ENCODE peak calls at places on chromosomes 1 and 21, in five cellular contexts. One of them, this sample, is unnamed. For H3K4me1, the result is how much of the 10 kb centered on the place peaks cover.

GRCh38 chr1:1610796-1611597 is 4.3 kb upstream of the MIB2 start:
- DNase-seq in sigmoid colon: no peak
- DNase-seq in stomach: no peak
- DNase-seq in colonic mucosa: peak
- DNase-seq in foreskin keratinocyte: no peak
- DNase-seq in this sample: peak

GRCh38 chr1:42335809-42336518 is 929 bp upstream of the FOXJ3 start:
- DNase-seq in colonic mucosa: no peak
- DNase-seq in foreskin keratinocyte: peak
- DNase-seq in stomach: peak
- DNase-seq in sigmoid colon: no peak
- DNase-seq in this sample: peak

GRCh38 chr1:201326710-201327109 is 43.4 kb downstream of the PKP1 start:
- DNase-seq in sigmoid colon: no peak
- DNase-seq in colonic mucosa: no peak
- DNase-seq in foreskin keratinocyte: no peak
- DNase-seq in stomach: no peak
- DNase-seq in this sample: no peak

GRCh38 chr1:31529999-31530705 is 46.2 kb upstream of the TINAGL1 start:
- DNase-seq in sigmoid colon: no peak
- DNase-seq in stomach: no peak
- DNase-seq in colonic mucosa: no peak
- DNase-seq in foreskin keratinocyte: no peak
- DNase-seq in this sample: no peak

GRCh38 chr1:10867914-10868598 is 71.6 kb upstream of the CASZ1 start:
- DNase-seq in colonic mucosa: no peak
- DNase-seq in stomach: no peak
- DNase-seq in foreskin keratinocyte: no peak
- DNase-seq in sigmoid colon: no peak
- DNase-seq in this sample: no peak

GRCh38 chr1:231885209-231885854 is 258.7 kb downstream of the DISC1 start:
- DNase-seq in stomach: no peak
- DNase-seq in sigmoid colon: no peak
- DNase-seq in colonic mucosa: no peak
- DNase-seq in foreskin keratinocyte: no peak
- DNase-seq in this sample: no peak

GRCh38 chr1:241180569-241180968 is 176.4 kb downstream of the RGS7 start:
- DNase-seq in stomach: no peak
- DNase-seq in foreskin keratinocyte: no peak
- DNase-seq in sigmoid colon: no peak
- DNase-seq in colonic mucosa: no peak
- DNase-seq in this sample: no peak

GRCh38 chr21:32532636-32533035 is 52.7 kb downstream of the TCP10L start:
- DNase-seq in foreskin keratinocyte: no peak
- DNase-seq in colonic mucosa: no peak
- DNase-seq in stomach: no peak
- DNase-seq in sigmoid colon: no peak
- DNase-seq in this sample: no peak

GRCh38 chr1:3744646-3745045 is 7.6 kb upstream of the CCDC27 start:
- DNase-seq in foreskin keratinocyte: no peak
- DNase-seq in stomach: no peak
- DNase-seq in sigmoid colon: no peak
- DNase-seq in colonic mucosa: no peak
- DNase-seq in this sample: no peak

GRCh38 chr21:17786219-17787181 is 32.7 kb downstream of the C21orf91 start:
- DNase-seq in sigmoid colon: no peak
- DNase-seq in colonic mucosa: no peak
- DNase-seq in stomach: no peak
- DNase-seq in foreskin keratinocyte: no peak
- DNase-seq in this sample: no peak
- H3K4me1 ChIP-seq in sigmoid colon: under half
- H3K4me1 ChIP-seq in colonic mucosa: under half
- H3K4me1 ChIP-seq in stomach: under half
- H3K4me1 ChIP-seq in foreskin keratinocyte: under half
- H3K4me1 ChIP-seq in this sample: under half

GRCh38 chr1:59041878-59042277 is 255.0 kb upstream of the FGGY start:
- DNase-seq in foreskin keratinocyte: no peak
- DNase-seq in colonic mucosa: no peak
- DNase-seq in stomach: no peak
- DNase-seq in sigmoid colon: no peak
- DNase-seq in this sample: peak
- TF ChIP-seq CTCF in foreskin keratinocyte: peak
- TF ChIP-seq CTCF in colonic mucosa: no peak
- TF ChIP-seq CTCF in stomach: no peak
- TF ChIP-seq CTCF in sigmoid colon: no peak
- TF ChIP-seq CTCF in this sample: no peak

GRCh38 chr1:211895126-211895759 is 64.7 kb upstream of the LPGAT1 start:
- DNase-seq in stomach: peak
- DNase-seq in colonic mucosa: no peak
- DNase-seq in sigmoid colon: no peak
- DNase-seq in foreskin keratinocyte: no peak
- DNase-seq in this sample: peak
- H3K4me1 ChIP-seq in stomach: under half
- H3K4me1 ChIP-seq in colonic mucosa: under half
- H3K4me1 ChIP-seq in sigmoid colon: under half
- H3K4me1 ChIP-seq in foreskin keratinocyte: under half
- H3K4me1 ChIP-seq in this sample: under half

GRCh38 chr1:159752135-159752580 is 28.6 kb upstream of the DUSP23 start:
- DNase-seq in stomach: no peak
- DNase-seq in foreskin keratinocyte: no peak
- DNase-seq in sigmoid colon: peak
- DNase-seq in colonic mucosa: peak
- DNase-seq in this sample: peak

GRCh38 chr1:159756397-159756796 is 24.4 kb upstream of the DUSP23 start:
- DNase-seq in stomach: no peak
- DNase-seq in colonic mucosa: no peak
- DNase-seq in foreskin keratinocyte: no peak
- DNase-seq in sigmoid colon: no peak
- DNase-seq in this sample: peak

GRCh38 chr1:159753386-159753785 is 27.4 kb upstream of the DUSP23 start:
- DNase-seq in sigmoid colon: no peak
- DNase-seq in stomach: no peak
- DNase-seq in foreskin keratinocyte: no peak
- DNase-seq in colonic mucosa: peak
- DNase-seq in this sample: peak

GRCh38 chr1:159751022-159751421 is 29.7 kb upstream of the DUSP23 start:
- DNase-seq in foreskin keratinocyte: no peak
- DNase-seq in sigmoid colon: no peak
- DNase-seq in colonic mucosa: no peak
- DNase-seq in stomach: no peak
- DNase-seq in this sample: no peak

DNA sequence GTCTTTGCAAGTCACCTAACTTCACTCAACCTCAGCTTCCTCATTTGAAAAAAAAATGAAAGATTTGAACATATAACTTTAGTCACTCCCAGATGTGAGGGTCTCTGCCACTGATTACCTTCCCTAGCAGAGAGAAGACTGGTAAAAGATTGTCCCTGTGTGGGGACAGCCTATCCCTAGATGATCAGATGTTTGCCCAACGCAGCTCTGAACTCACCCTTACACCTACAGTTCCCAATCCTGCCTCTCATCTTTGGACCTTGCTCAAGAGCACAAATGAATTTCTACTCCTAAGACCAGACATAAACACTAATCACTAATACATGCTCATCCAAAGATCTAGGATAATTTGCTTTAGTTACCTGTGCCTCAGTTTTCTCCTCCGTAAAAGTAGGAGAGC is 25.2 kb upstream of the DUSP23 start:
- DNase-seq in stomach: no peak
- DNase-seq in sigmoid colon: no peak
- DNase-seq in foreskin keratinocyte: no peak
- DNase-seq in colonic mucosa: no peak
- DNase-seq in this sample: no peak
- TF ChIP-seq CTCF in stomach: no peak
- TF ChIP-seq CTCF in sigmoid colon: no peak
- TF ChIP-seq CTCF in foreskin keratinocyte: no peak
- TF ChIP-seq CTCF in colonic mucosa: no peak
- TF ChIP-seq CTCF in this sample: no peak

GRCh38 chr1:191709215-191709614 is 449.0 kb upstream of the RGS18 start:
- DNase-seq in stomach: no peak
- DNase-seq in sigmoid colon: no peak
- DNase-seq in colonic mucosa: no peak
- DNase-seq in foreskin keratinocyte: no peak
- DNase-seq in this sample: no peak

GRCh38 chr1:191711961-191712360 is 446.3 kb upstream of the RGS18 start:
- DNase-seq in sigmoid colon: no peak
- DNase-seq in foreskin keratinocyte: no peak
- DNase-seq in colonic mucosa: no peak
- DNase-seq in stomach: no peak
- DNase-seq in this sample: no peak

GRCh38 chr1:191714810-191715209 is 443.5 kb upstream of the RGS18 start:
- DNase-seq in sigmoid colon: no peak
- DNase-seq in foreskin keratinocyte: no peak
- DNase-seq in colonic mucosa: no peak
- DNase-seq in stomach: no peak
- DNase-seq in this sample: no peak
- H3K4me1 ChIP-seq in sigmoid colon: under half
- H3K4me1 ChIP-seq in foreskin keratinocyte: under half
- H3K4me1 ChIP-seq in colonic mucosa: under half
- H3K4me1 ChIP-seq in stomach: under half
- H3K4me1 ChIP-seq in this sample: under half

GRCh38 chr1:117312453-117313138 is 54.7 kb upstream of the MAN1A2 start:
- DNase-seq in colonic mucosa: no peak
- DNase-seq in stomach: no peak
- DNase-seq in sigmoid colon: no peak
- DNase-seq in foreskin keratinocyte: peak
- DNase-seq in this sample: peak
- TF ChIP-seq CTCF in colonic mucosa: peak
- TF ChIP-seq CTCF in stomach: peak
- TF ChIP-seq CTCF in sigmoid colon: no peak
- TF ChIP-seq CTCF in foreskin keratinocyte: peak
- TF ChIP-seq CTCF in this sample: peak

GRCh38 chr1:207031016-207031415 is 1.5 kb downstream of the C1orf116 start:
- DNase-seq in sigmoid colon: no peak
- DNase-seq in foreskin keratinocyte: no peak
- DNase-seq in colonic mucosa: no peak
- DNase-seq in stomach: no peak
- DNase-seq in this sample: no peak

GRCh38 chr1:207028884-207029283 is 3.7 kb downstream of the C1orf116 start:
- DNase-seq in stomach: peak
- DNase-seq in colonic mucosa: peak
- DNase-seq in foreskin keratinocyte: no peak
- DNase-seq in sigmoid colon: no peak
- DNase-seq in this sample: no peak

GRCh38 chr1:207031632-207032258 is 811 bp downstream of the C1orf116 start:
- DNase-seq in stomach: peak
- DNase-seq in colonic mucosa: peak
- DNase-seq in foreskin keratinocyte: peak
- DNase-seq in sigmoid colon: no peak
- DNase-seq in this sample: peak

GRCh38 chr1:207030522-207031009 is 2.0 kb downstream of the C1orf116 start:
- DNase-seq in stomach: no peak
- DNase-seq in colonic mucosa: no peak
- DNase-seq in foreskin keratinocyte: no peak
- DNase-seq in sigmoid colon: no peak
- DNase-seq in this sample: no peak

DNA sequence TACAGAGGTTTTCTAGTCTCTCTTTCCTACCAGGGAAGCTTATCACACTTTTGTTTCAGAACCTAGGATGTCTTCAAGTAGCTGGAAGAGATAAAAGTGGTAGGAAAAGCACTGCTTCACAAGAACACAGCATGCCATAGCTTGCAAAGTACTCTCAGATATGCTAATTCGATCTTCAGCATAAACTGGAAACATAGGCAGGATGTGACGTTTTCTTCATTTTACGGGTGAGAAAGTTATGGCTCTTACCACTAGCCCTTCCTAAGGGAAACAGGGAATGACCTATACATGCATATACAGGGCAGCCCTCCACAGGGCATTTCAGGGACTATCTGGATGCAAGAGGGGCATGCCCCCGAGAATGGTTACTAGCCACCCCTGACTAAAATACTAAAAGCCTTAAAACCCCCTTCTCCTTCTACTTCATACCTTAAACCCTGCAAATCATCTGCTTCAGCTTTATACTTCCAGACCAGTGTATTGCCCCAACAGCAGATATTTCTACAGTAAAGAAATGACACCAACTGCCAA is 2.5 kb downstream of the C1orf116 start:
- DNase-seq in stomach: no peak
- DNase-seq in sigmoid colon: no peak
- DNase-seq in colonic mucosa: no peak
- DNase-seq in foreskin keratinocyte: peak
- DNase-seq in this sample: no peak
- H3K4me1 ChIP-seq in stomach: under half
- H3K4me1 ChIP-seq in sigmoid colon: under half
- H3K4me1 ChIP-seq in colonic mucosa: under half
- H3K4me1 ChIP-seq in foreskin keratinocyte: half or more
- H3K4me1 ChIP-seq in this sample: half or more

DNA sequence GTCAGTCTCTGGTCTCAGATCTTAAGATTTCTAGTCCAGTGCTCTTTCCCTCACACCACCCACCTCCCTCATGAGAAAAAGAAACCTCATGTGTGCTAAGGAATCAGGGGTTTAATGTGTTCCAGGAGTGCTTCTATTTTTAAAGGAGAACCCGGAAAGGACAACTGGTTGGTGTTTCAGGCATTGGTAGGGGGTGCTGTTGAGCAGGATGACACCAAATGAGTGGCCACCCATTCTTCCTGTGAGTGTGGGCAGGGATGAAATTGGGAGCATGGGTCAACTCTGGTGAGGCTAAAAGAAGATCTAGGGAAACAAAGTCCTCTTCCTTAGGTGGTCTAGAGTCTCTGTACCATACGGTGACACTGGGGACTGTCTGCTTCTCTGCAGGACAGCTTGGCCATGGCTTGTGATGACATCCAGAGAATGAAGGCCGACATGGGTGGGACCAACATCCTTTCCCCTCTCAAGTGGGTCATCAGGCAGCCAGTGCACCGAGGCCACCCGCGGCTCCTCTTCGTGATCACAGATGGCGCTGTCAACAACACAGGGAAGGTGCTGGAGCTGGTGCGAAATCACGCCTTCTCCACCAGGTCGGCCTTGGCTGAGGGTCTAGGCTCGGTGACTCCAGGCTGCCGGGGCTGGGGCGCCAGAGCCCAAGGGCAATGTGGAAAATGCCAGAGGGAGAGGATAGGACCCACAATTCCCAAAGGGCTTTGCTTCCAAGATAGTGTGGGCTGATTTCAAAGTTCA is 39.3 kb downstream of the VWA5B1 start:
- DNase-seq in foreskin keratinocyte: no peak
- DNase-seq in colonic mucosa: no peak
- DNase-seq in stomach: no peak
- DNase-seq in sigmoid colon: no peak
- DNase-seq in this sample: no peak
- TF ChIP-seq CTCF in foreskin keratinocyte: peak
- TF ChIP-seq CTCF in colonic mucosa: no peak
- TF ChIP-seq CTCF in stomach: no peak
- TF ChIP-seq CTCF in sigmoid colon: no peak
- TF ChIP-seq CTCF in this sample: peak